ENCODE peak calls at places on chromosomes 11 and 22, in seven cellular contexts. One of them, this sample, is unnamed.

GRCh38 chr22:47465222-47465621 is 702.8 kb downstream of the TBC1D22A start:
- DNase-seq in chondrocyte: no peak
- DNase-seq in activated CD8-positive, alpha-beta T cell treated with anti-CD3 and anti-CD28 coated beads for 36 hours: no peak
- DNase-seq in mucosa of descending colon: no peak
- DNase-seq in WTC11: no peak
- DNase-seq in right atrium auricular region: no peak
- DNase-seq in dorsolateral prefrontal cortex: no peak
- DNase-seq in this sample: no peak

GRCh38 chr11:47409440-47410403 is 1.3 kb downstream of the SLC39A13 start:
- DNase-seq in chondrocyte: no peak
- DNase-seq in activated CD8-positive, alpha-beta T cell treated with anti-CD3 and anti-CD28 coated beads for 36 hours: no peak
- DNase-seq in mucosa of descending colon: no peak
- DNase-seq in WTC11: no peak
- DNase-seq in right atrium auricular region: no peak
- DNase-seq in dorsolateral prefrontal cortex: no peak
- DNase-seq in this sample: peak

GRCh38 chr22:47484960-47485571 is 722.6 kb downstream of the TBC1D22A start:
- DNase-seq in chondrocyte: no peak
- DNase-seq in activated CD8-positive, alpha-beta T cell treated with anti-CD3 and anti-CD28 coated beads for 36 hours: no peak
- DNase-seq in mucosa of descending colon: no peak
- DNase-seq in WTC11: no peak
- DNase-seq in right atrium auricular region: no peak
- DNase-seq in dorsolateral prefrontal cortex: no peak
- DNase-seq in this sample: no peak

GRCh38 chr11:66676279-66676919 is 1.3 kb downstream of the RBM4B start:
- DNase-seq in chondrocyte: peak
- DNase-seq in activated CD8-positive, alpha-beta T cell treated with anti-CD3 and anti-CD28 coated beads for 36 hours: no peak
- DNase-seq in mucosa of descending colon: no peak
- DNase-seq in WTC11: no peak
- DNase-seq in right atrium auricular region: no peak
- DNase-seq in dorsolateral prefrontal cortex: no peak
- DNase-seq in this sample: peak

GRCh38 chr22:29524440-29525191 is 28.9 kb downstream of the THOC5 start:
- DNase-seq in chondrocyte: peak
- DNase-seq in activated CD8-positive, alpha-beta T cell treated with anti-CD3 and anti-CD28 coated beads for 36 hours: peak
- DNase-seq in mucosa of descending colon: no peak
- DNase-seq in WTC11: peak
- DNase-seq in right atrium auricular region: no peak
- DNase-seq in dorsolateral prefrontal cortex: no peak
- DNase-seq in this sample: no peak

GRCh38 chr11:15234796-15235195 is 120.1 kb downstream of the INSC start:
- DNase-seq in chondrocyte: no peak
- DNase-seq in activated CD8-positive, alpha-beta T cell treated with anti-CD3 and anti-CD28 coated beads for 36 hours: no peak
- DNase-seq in mucosa of descending colon: no peak
- DNase-seq in WTC11: no peak
- DNase-seq in right atrium auricular region: no peak
- DNase-seq in dorsolateral prefrontal cortex: no peak
- DNase-seq in this sample: no peak

GRCh38 chr11:115098037-115098436 is 406.2 kb downstream of the CADM1 start:
- DNase-seq in chondrocyte: no peak
- DNase-seq in activated CD8-positive, alpha-beta T cell treated with anti-CD3 and anti-CD28 coated beads for 36 hours: no peak
- DNase-seq in mucosa of descending colon: no peak
- DNase-seq in WTC11: no peak
- DNase-seq in right atrium auricular region: no peak
- DNase-seq in dorsolateral prefrontal cortex: no peak
- DNase-seq in this sample: no peak

GRCh38 chr11:63845305-63845704 is 6.4 kb downstream of the MARK2 start:
- DNase-seq in chondrocyte: peak
- DNase-seq in activated CD8-positive, alpha-beta T cell treated with anti-CD3 and anti-CD28 coated beads for 36 hours: no peak
- DNase-seq in mucosa of descending colon: no peak
- DNase-seq in WTC11: no peak
- DNase-seq in right atrium auricular region: no peak
- DNase-seq in dorsolateral prefrontal cortex: no peak
- DNase-seq in this sample: no peak

GRCh38 chr11:60263434-60263833 is 17.0 kb upstream of the MS4A4A start:
- DNase-seq in chondrocyte: no peak
- DNase-seq in activated CD8-positive, alpha-beta T cell treated with anti-CD3 and anti-CD28 coated beads for 36 hours: no peak
- DNase-seq in mucosa of descending colon: no peak
- DNase-seq in WTC11: no peak
- DNase-seq in right atrium auricular region: no peak
- DNase-seq in dorsolateral prefrontal cortex: no peak
- DNase-seq in this sample: no peak

GRCh38 chr11:33406241-33406640 is 149.1 kb downstream of the HIPK3 start:
- DNase-seq in chondrocyte: no peak
- DNase-seq in activated CD8-positive, alpha-beta T cell treated with anti-CD3 and anti-CD28 coated beads for 36 hours: no peak
- DNase-seq in mucosa of descending colon: no peak
- DNase-seq in WTC11: no peak
- DNase-seq in right atrium auricular region: no peak
- DNase-seq in dorsolateral prefrontal cortex: no peak
- DNase-seq in this sample: no peak

GRCh38 chr11:67024410-67024809 is 1.5 kb downstream of the SYT12 start:
- DNase-seq in chondrocyte: no peak
- DNase-seq in activated CD8-positive, alpha-beta T cell treated with anti-CD3 and anti-CD28 coated beads for 36 hours: peak
- DNase-seq in mucosa of descending colon: no peak
- DNase-seq in WTC11: no peak
- DNase-seq in right atrium auricular region: no peak
- DNase-seq in dorsolateral prefrontal cortex: no peak
- DNase-seq in this sample: no peak

GRCh38 chr22:44668886-44669724 is 32.9 kb upstream of the PRR5 start:
- DNase-seq in chondrocyte: no peak
- DNase-seq in activated CD8-positive, alpha-beta T cell treated with anti-CD3 and anti-CD28 coated beads for 36 hours: no peak
- DNase-seq in mucosa of descending colon: peak
- DNase-seq in WTC11: no peak
- DNase-seq in right atrium auricular region: no peak
- DNase-seq in dorsolateral prefrontal cortex: no peak
- DNase-seq in this sample: no peak

GRCh38 chr11:16921019-16921418 is 93.2 kb downstream of the PLEKHA7 start:
- DNase-seq in chondrocyte: no peak
- DNase-seq in activated CD8-positive, alpha-beta T cell treated with anti-CD3 and anti-CD28 coated beads for 36 hours: no peak
- DNase-seq in mucosa of descending colon: no peak
- DNase-seq in WTC11: no peak
- DNase-seq in right atrium auricular region: no peak
- DNase-seq in dorsolateral prefrontal cortex: no peak
- DNase-seq in this sample: no peak

GRCh38 chr22:41857160-41857859 is 24.4 kb downstream of the SREBF2 start:
- DNase-seq in chondrocyte: no peak
- DNase-seq in activated CD8-positive, alpha-beta T cell treated with anti-CD3 and anti-CD28 coated beads for 36 hours: peak
- DNase-seq in mucosa of descending colon: no peak
- DNase-seq in WTC11: peak
- DNase-seq in right atrium auricular region: no peak
- DNase-seq in dorsolateral prefrontal cortex: no peak
- DNase-seq in this sample: no peak

GRCh38 chr11:121207485-121208115 is 85.0 kb upstream of the SC5D start:
- DNase-seq in chondrocyte: no peak
- DNase-seq in activated CD8-positive, alpha-beta T cell treated with anti-CD3 and anti-CD28 coated beads for 36 hours: no peak
- DNase-seq in mucosa of descending colon: no peak
- DNase-seq in WTC11: no peak
- DNase-seq in right atrium auricular region: no peak
- DNase-seq in dorsolateral prefrontal cortex: no peak
- DNase-seq in this sample: no peak

GRCh38 chr11:43868852-43869567 is 11.6 kb upstream of the ALKBH3 start:
- DNase-seq in chondrocyte: no peak
- DNase-seq in activated CD8-positive, alpha-beta T cell treated with anti-CD3 and anti-CD28 coated beads for 36 hours: peak
- DNase-seq in mucosa of descending colon: no peak
- DNase-seq in WTC11: no peak
- DNase-seq in right atrium auricular region: no peak
- DNase-seq in dorsolateral prefrontal cortex: no peak
- DNase-seq in this sample: no peak

GRCh38 chr11:61657566-61657965 is 22.6 kb upstream of the DAGLA start:
- DNase-seq in chondrocyte: no peak
- DNase-seq in activated CD8-positive, alpha-beta T cell treated with anti-CD3 and anti-CD28 coated beads for 36 hours: no peak
- DNase-seq in mucosa of descending colon: no peak
- DNase-seq in WTC11: no peak
- DNase-seq in right atrium auricular region: no peak
- DNase-seq in dorsolateral prefrontal cortex: no peak
- DNase-seq in this sample: no peak

GRCh38 chr11:30244255-30244654 is 13.4 kb downstream of the FSHB start:
- DNase-seq in chondrocyte: no peak
- DNase-seq in activated CD8-positive, alpha-beta T cell treated with anti-CD3 and anti-CD28 coated beads for 36 hours: no peak
- DNase-seq in mucosa of descending colon: no peak
- DNase-seq in WTC11: no peak
- DNase-seq in right atrium auricular region: no peak
- DNase-seq in dorsolateral prefrontal cortex: no peak
- DNase-seq in this sample: no peak

GRCh38 chr11:34192481-34193401 is 87.3 kb downstream of the NAT10 start:
- DNase-seq in chondrocyte: no peak
- DNase-seq in activated CD8-positive, alpha-beta T cell treated with anti-CD3 and anti-CD28 coated beads for 36 hours: peak
- DNase-seq in mucosa of descending colon: no peak
- DNase-seq in WTC11: no peak
- DNase-seq in right atrium auricular region: peak
- DNase-seq in dorsolateral prefrontal cortex: no peak
- DNase-seq in this sample: peak

GRCh38 chr11:26974068-26974790 is 19.7 kb upstream of the FIBIN start:
- DNase-seq in chondrocyte: no peak
- DNase-seq in activated CD8-positive, alpha-beta T cell treated with anti-CD3 and anti-CD28 coated beads for 36 hours: no peak
- DNase-seq in mucosa of descending colon: no peak
- DNase-seq in WTC11: no peak
- DNase-seq in right atrium auricular region: no peak
- DNase-seq in dorsolateral prefrontal cortex: no peak
- DNase-seq in this sample: no peak

GRCh38 chr11:132030896-132031295 is 660.5 kb downstream of the NTM start:
- DNase-seq in chondrocyte: no peak
- DNase-seq in activated CD8-positive, alpha-beta T cell treated with anti-CD3 and anti-CD28 coated beads for 36 hours: no peak
- DNase-seq in mucosa of descending colon: no peak
- DNase-seq in WTC11: no peak
- DNase-seq in right atrium auricular region: no peak
- DNase-seq in dorsolateral prefrontal cortex: no peak
- DNase-seq in this sample: no peak
- TF ChIP-seq CTCF in chondrocyte: no peak
- TF ChIP-seq CTCF in activated CD8-positive, alpha-beta T cell treated with anti-CD3 and anti-CD28 coated beads for 36 hours: no peak
- TF ChIP-seq CTCF in mucosa of descending colon: no peak
- TF ChIP-seq CTCF in WTC11: no peak
- TF ChIP-seq CTCF in right atrium auricular region: no peak
- TF ChIP-seq CTCF in dorsolateral prefrontal cortex: no peak
- TF ChIP-seq CTCF in this sample: no peak

GRCh38 chr11:35362571-35362980 is 56.8 kb downstream of the SLC1A2 start:
- DNase-seq in chondrocyte: no peak
- DNase-seq in activated CD8-positive, alpha-beta T cell treated with anti-CD3 and anti-CD28 coated beads for 36 hours: no peak
- DNase-seq in mucosa of descending colon: no peak
- DNase-seq in WTC11: no peak
- DNase-seq in right atrium auricular region: no peak
- DNase-seq in dorsolateral prefrontal cortex: no peak
- DNase-seq in this sample: no peak

GRCh38 chr11:35363246-35364100 is 55.9 kb downstream of the SLC1A2 start:
- DNase-seq in chondrocyte: no peak
- DNase-seq in activated CD8-positive, alpha-beta T cell treated with anti-CD3 and anti-CD28 coated beads for 36 hours: no peak
- DNase-seq in mucosa of descending colon: no peak
- DNase-seq in WTC11: no peak
- DNase-seq in right atrium auricular region: peak
- DNase-seq in dorsolateral prefrontal cortex: no peak
- DNase-seq in this sample: no peak

GRCh38 chr11:35365961-35366360 is 53.4 kb downstream of the SLC1A2 start:
- DNase-seq in chondrocyte: no peak
- DNase-seq in activated CD8-positive, alpha-beta T cell treated with anti-CD3 and anti-CD28 coated beads for 36 hours: no peak
- DNase-seq in mucosa of descending colon: no peak
- DNase-seq in WTC11: no peak
- DNase-seq in right atrium auricular region: no peak
- DNase-seq in dorsolateral prefrontal cortex: no peak
- DNase-seq in this sample: no peak

GRCh38 chr11:35365395-35365794 is 54.0 kb downstream of the SLC1A2 start:
- DNase-seq in chondrocyte: no peak
- DNase-seq in activated CD8-positive, alpha-beta T cell treated with anti-CD3 and anti-CD28 coated beads for 36 hours: no peak
- DNase-seq in mucosa of descending colon: no peak
- DNase-seq in WTC11: no peak
- DNase-seq in right atrium auricular region: no peak
- DNase-seq in dorsolateral prefrontal cortex: no peak
- DNase-seq in this sample: no peak

DNA sequence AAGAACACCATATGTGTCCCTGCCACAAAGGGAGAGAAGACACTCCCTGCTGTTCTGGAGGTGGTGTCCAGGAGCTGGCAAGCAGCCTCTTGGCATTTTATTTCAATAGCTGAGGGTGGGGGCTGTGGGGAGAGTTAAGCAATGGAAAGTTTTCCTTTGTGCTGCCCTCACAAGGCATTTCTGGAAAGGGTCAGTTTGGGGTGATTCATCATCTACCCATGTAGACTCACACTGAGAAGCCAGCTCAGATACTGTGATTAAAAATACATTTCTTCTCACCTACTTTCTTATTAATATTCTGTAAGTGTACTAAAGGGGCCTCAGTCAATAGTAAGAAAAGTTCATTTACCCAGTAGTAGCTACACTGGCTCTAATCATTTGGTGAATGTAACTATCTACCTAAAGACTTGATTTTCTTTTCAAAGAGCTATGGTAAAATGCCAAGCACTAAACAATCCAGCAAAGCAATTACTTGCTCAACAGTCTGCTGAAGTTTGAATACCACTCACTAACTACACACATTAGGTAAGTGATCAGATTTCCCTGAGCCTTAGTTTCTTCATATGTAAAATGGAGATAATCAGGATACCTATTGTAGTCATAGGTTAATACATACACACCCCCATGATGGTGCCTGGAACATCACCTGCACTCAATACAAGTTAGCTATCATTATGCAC is 55.1 kb downstream of the SLC1A2 start:
- DNase-seq in chondrocyte: no peak
- DNase-seq in activated CD8-positive, alpha-beta T cell treated with anti-CD3 and anti-CD28 coated beads for 36 hours: no peak
- DNase-seq in mucosa of descending colon: no peak
- DNase-seq in WTC11: no peak
- DNase-seq in right atrium auricular region: peak
- DNase-seq in dorsolateral prefrontal cortex: no peak
- DNase-seq in this sample: peak
- TF ChIP-seq CTCF in chondrocyte: no peak
- TF ChIP-seq CTCF in activated CD8-positive, alpha-beta T cell treated with anti-CD3 and anti-CD28 coated beads for 36 hours: no peak
- TF ChIP-seq CTCF in mucosa of descending colon: no peak
- TF ChIP-seq CTCF in WTC11: no peak
- TF ChIP-seq CTCF in right atrium auricular region: no peak
- TF ChIP-seq CTCF in dorsolateral prefrontal cortex: no peak
- TF ChIP-seq CTCF in this sample: no peak

GRCh38 chr22:37697540-37697835 is 640 bp downstream of the TRIOBP start:
- DNase-seq in chondrocyte: no peak
- DNase-seq in activated CD8-positive, alpha-beta T cell treated with anti-CD3 and anti-CD28 coated beads for 36 hours: no peak
- DNase-seq in mucosa of descending colon: no peak
- DNase-seq in WTC11: peak
- DNase-seq in right atrium auricular region: no peak
- DNase-seq in dorsolateral prefrontal cortex: no peak
- DNase-seq in this sample: no peak
- TF ChIP-seq CTCF in chondrocyte: no peak
- TF ChIP-seq CTCF in activated CD8-positive, alpha-beta T cell treated with anti-CD3 and anti-CD28 coated beads for 36 hours: no peak
- TF ChIP-seq CTCF in mucosa of descending colon: no peak
- TF ChIP-seq CTCF in WTC11: no peak
- TF ChIP-seq CTCF in right atrium auricular region: no peak
- TF ChIP-seq CTCF in dorsolateral prefrontal cortex: no peak
- TF ChIP-seq CTCF in this sample: no peak

DNA sequence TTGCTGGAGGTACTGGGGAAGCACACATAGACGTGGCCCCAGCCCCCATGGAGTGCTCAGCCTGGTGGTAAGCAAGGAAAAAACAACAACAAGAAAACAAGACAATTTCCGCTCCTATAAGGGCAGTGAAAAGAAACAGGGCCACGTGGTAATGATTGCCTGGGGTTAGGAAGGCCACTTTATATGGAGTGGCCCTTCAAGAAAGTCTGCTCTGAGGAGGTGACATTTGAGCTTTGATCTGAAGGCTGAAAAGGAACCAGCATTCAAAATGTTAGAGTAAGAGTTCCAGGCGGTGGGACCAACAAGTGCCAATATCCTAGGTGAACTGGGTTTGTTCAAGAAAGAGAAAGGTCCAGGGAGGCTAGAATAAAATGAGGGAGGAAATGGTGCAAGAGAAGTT is 87.6 kb downstream of the SCN3B start:
- DNase-seq in chondrocyte: no peak
- DNase-seq in activated CD8-positive, alpha-beta T cell treated with anti-CD3 and anti-CD28 coated beads for 36 hours: no peak
- DNase-seq in mucosa of descending colon: no peak
- DNase-seq in WTC11: no peak
- DNase-seq in right atrium auricular region: no peak
- DNase-seq in dorsolateral prefrontal cortex: no peak
- DNase-seq in this sample: no peak
- TF ChIP-seq CTCF in chondrocyte: no peak
- TF ChIP-seq CTCF in activated CD8-positive, alpha-beta T cell treated with anti-CD3 and anti-CD28 coated beads for 36 hours: no peak
- TF ChIP-seq CTCF in mucosa of descending colon: no peak
- TF ChIP-seq CTCF in WTC11: no peak
- TF ChIP-seq CTCF in right atrium auricular region: no peak
- TF ChIP-seq CTCF in dorsolateral prefrontal cortex: no peak
- TF ChIP-seq CTCF in this sample: no peak

This sample was measured in coronary artery.